ENCODE peak calls at places on chromosomes 11 and 22, in five cellular contexts. S is fibroblast of mammary gland, V is lower lobe of right lung, K is GM12865, D is brain microvascular endothelial cell. E is an unnamed sample.

GRCh38 chr11:96207459-96208449 is 135.2 kb downstream of the MAML2 start:
- DNase-seq in S (no peak), V (no peak), K (no peak), D (no peak), E (no peak)

GRCh38 chr11:100810146-100810545 is 123.1 kb downstream of the ARHGAP42 start:
- DNase-seq in S (peak; percentile 59), V (no peak), K (no peak), D (no peak), E (no peak)

GRCh38 chr11:35289821-35290220 is 129.5 kb downstream of the SLC1A2 start:
- DNase-seq in S (peak; percentile 55), V (no peak), K (no peak), D (peak; percentile 66), E (no peak)

GRCh38 chr11:121931748-121932352 is 184.2 kb downstream of the BLID start:
- DNase-seq in S (peak; percentile 45), V (no peak), K (no peak), D (no peak), E (no peak)

GRCh38 chr22:28547132-28547842 is 132.4 kb downstream of the TTC28 start:
- DNase-seq in S (peak; percentile 84), V (no peak), K (no peak), D (no peak), E (peak; percentile 5)

GRCh38 chr11:130561441-130561881 is 113.0 kb downstream of the ADAMTS15 start:
- DNase-seq in S (peak; percentile 56), V (no peak), K (no peak), D (peak; percentile 70), E (no peak)

GRCh38 chr11:90178751-90179150 is 44.1 kb downstream of the CHORDC1 start:
- DNase-seq in S (no peak), V (no peak), K (no peak), D (no peak), E (no peak)

GRCh38 chr11:28245131-28245530 is 136.9 kb downstream of the METTL15 start:
- DNase-seq in S (peak; percentile 28), V (no peak), K (no peak), D (no peak), E (no peak)

GRCh38 chr11:102446606-102447005 is 6.0 kb downstream of the TMEM123 start:
- DNase-seq in S (peak; percentile 62), V (no peak), K (no peak), D (peak; percentile 62), E (peak; percentile 56)

GRCh38 chr11:111570796-111571195 is 30.3 kb downstream of the LAYN start:
- DNase-seq in S (peak; percentile 55), V (no peak), K (no peak), D (no peak), E (no peak)

GRCh38 chr11:76329983-76330382 is 50.9 kb downstream of the THAP12 start:
- DNase-seq in S (no peak), V (peak; percentile 38), K (no peak), D (no peak), E (no peak)

GRCh38 chr11:122253541-122254317 is 137.7 kb upstream of the BLID start:
- DNase-seq in S (peak; percentile 20), V (no peak), K (no peak), D (no peak), E (no peak)

GRCh38 chr11:119878990-119879389 is 150.0 kb upstream of the NECTIN1 start:
- DNase-seq in S (no peak), V (peak; percentile 8), K (no peak), D (no peak), E (no peak)

GRCh38 chr22:39207141-39208012 is 37.4 kb downstream of the PDGFB start:
- DNase-seq in S (no peak), V (peak; percentile 44), K (no peak), D (no peak), E (no peak)

GRCh38 chr11:118212781-118213565 is 11.8 kb downstream of the JAML start:
- DNase-seq in S (no peak), V (no peak), K (no peak), D (no peak), E (no peak)

GRCh38 chr11:6622261-6623171 is 3.3 kb upstream of the TPP1 start:
- DNase-seq in S (peak; percentile 22), V (no peak), K (no peak), D (no peak), E (no peak)

GRCh38 chr22:41974691-41975290 is 5.5 kb downstream of the SEPTIN3 start:
- DNase-seq in S (no peak), V (no peak), K (peak; percentile 45), D (no peak), E (no peak)

GRCh38 chr11:60868682-60869450 is 1.5 kb downstream of the ZP1 start:
- DNase-seq in S (no peak), V (peak; percentile 19), K (no peak), D (no peak), E (no peak)

GRCh38 chr22:43390166-43390565 is 21.6 kb upstream of the MPPED1 start:
- DNase-seq in S (no peak), V (peak; percentile 1), K (no peak), D (no peak), E (no peak)

GRCh38 chr11:120612363-120613263 is 101.1 kb downstream of the GRIK4 start:
- DNase-seq in S (peak; percentile 58), V (no peak), K (peak; percentile 94), D (peak; percentile 32), E (peak; percentile 10)

GRCh38 chr11:126357055-126357962 is 1.8 kb downstream of the ST3GAL4 start:
- DNase-seq in S (no peak), V (no peak), K (no peak), D (no peak), E (no peak)

GRCh38 chr22:35531695-35532094 is 8.9 kb upstream of the RASD2 start:
- DNase-seq in S (no peak), V (no peak), K (no peak), D (no peak), E (no peak)

GRCh38 chr22:49749227-49749626 is 78.4 kb downstream of the BRD1 start:
- DNase-seq in S (no peak), V (no peak), K (no peak), D (no peak), E (no peak)

GRCh38 chr11:45924036-45924915 is 1.8 kb downstream of the LARGE2 start:
- DNase-seq in S (no peak), V (no peak), K (no peak), D (no peak), E (no peak)

GRCh38 chr22:44396727-44397722 is 84.3 kb upstream of the SHISAL1 start:
- DNase-seq in S (no peak), V (peak; percentile 30), K (no peak), D (no peak), E (no peak)

GRCh38 chr22:32313532-32313931 is 44.1 kb upstream of the RFPL3 start:
- DNase-seq in S (no peak), V (no peak), K (no peak), D (no peak), E (no peak)

GRCh38 chr22:24005201-24005600 is at the start of gene GSTT4:
- DNase-seq in S (no peak), V (no peak), K (no peak), D (no peak), E (no peak)

GRCh38 chr11:68684385-68685356 is at the start of gene GAL:
- DNase-seq in S (no peak), V (no peak), K (no peak), D (no peak), E (no peak)

GRCh38 chr11:134032501-134033091 is 36.3 kb upstream of the JAM3 start:
- DNase-seq in S (no peak), V (peak; percentile 49), K (no peak), D (no peak), E (no peak)

GRCh38 chr11:130712480-130712879 is 203.8 kb downstream of the SNX19 start:
- DNase-seq in S (no peak), V (no peak), K (no peak), D (no peak), E (no peak)

GRCh38 chr11:32418836-32419235 is 16.5 kb downstream of the WT1 start:
- DNase-seq in S (no peak), V (no peak), K (no peak), D (no peak), E (no peak)

GRCh38 chr11:73326929-73327811 is 19.1 kb downstream of the ARHGEF17 start:
- DNase-seq in S (peak; percentile 84), V (no peak), K (peak; percentile 83), D (no peak), E (no peak)

GRCh38 chr11:58788355-58789023 is 56.0 kb downstream of the GLYATL2 start:
- DNase-seq in S (peak; percentile 77), V (no peak), K (peak; percentile 70), D (peak; percentile 27), E (peak; percentile 6)

E was measured in A549.